ENCODE peak calls at places on chromosomes 12 and 14, in ten cellular contexts. U is ascending aorta; O is MCF 10A; J is endothelial cell of umbilical vein; S is CD8-positive, alpha-beta T cell; K is mesothelial cell of epicardium; P is fibroblast of lung; M is choroid plexus epithelial cell; I is foreskin fibroblast; Z is heart right ventricle. H is an unnamed sample.

GRCh38 chr14:22588419-22589095 is 467 bp downstream of the DAD1 start:
- DNase-seq in P (no peak), M (no peak), J (no peak), U (no peak), Z (no peak), I (no peak), K (no peak), O (no peak), S (no peak), H (no peak)

GRCh38 chr12:96720363-96720705 is 186.7 kb upstream of the NEDD1 start:
- DNase-seq in O (peak; percentile 5), Z (no peak), S (no peak), J (no peak), U (no peak), M (no peak), P (no peak), I (no peak), K (no peak), H (no peak)

GRCh38 chr12:26614217-26614616 is 218.8 kb downstream of the ITPR2 start:
- DNase-seq in I (peak; percentile 55), Z (peak; percentile 14), M (peak; percentile 50), K (no peak), J (peak; percentile 39), P (peak; percentile 51), U (no peak), S (no peak), O (peak; percentile 51), H (no peak)

GRCh38 chr12:1171657-1172056 is 180.6 kb downstream of the ERC1 start:
- DNase-seq in P (no peak), Z (no peak), U (no peak), O (peak; percentile 62), J (peak; percentile 94), M (peak; percentile 12), K (no peak), I (peak; percentile 6), S (no peak), H (no peak)

GRCh38 chr12:100110276-100110675 is 32.4 kb downstream of the BLTP3B start:
- DNase-seq in I (no peak), M (no peak), J (no peak), K (no peak), Z (no peak), P (no peak), S (no peak), O (no peak), U (no peak), H (no peak)

GRCh38 chr14:63974176-63974575 is 121.4 kb downstream of the SYNE2 start:
- DNase-seq in O (no peak), I (no peak), J (no peak), U (no peak), Z (no peak), P (no peak), K (no peak), S (no peak), M (no peak), H (no peak)

GRCh38 chr14:36271939-36272907 is 48.2 kb downstream of the MBIP start:
- DNase-seq in M (peak; percentile 16), I (peak; percentile 46), O (no peak), P (peak; percentile 32), U (no peak), S (no peak), Z (no peak), J (peak; percentile 5), K (no peak), H (no peak)

GRCh38 chr14:73752297-73752992 is 38.3 kb upstream of the PNMA1 start:
- DNase-seq in S (peak; percentile 60), J (peak; percentile 80), P (peak; percentile 82), O (peak; percentile 90), U (peak; percentile 90), Z (peak; percentile 78), K (no peak), M (peak; percentile 67), I (peak; percentile 83), H (no peak)

GRCh38 chr14:35847636-35848035 is 21.5 kb downstream of the BRMS1L start:
- DNase-seq in U (no peak), S (no peak), I (no peak), M (no peak), P (no peak), Z (no peak), O (no peak), K (no peak), J (peak; percentile 52), H (no peak)

GRCh38 chr12:85951823-85952222 is 77.7 kb downstream of the NTS start:
- DNase-seq in J (peak; percentile 55), M (peak; percentile 52), P (peak; percentile 42), O (peak; percentile 24), I (peak; percentile 11), Z (no peak), S (no peak), U (no peak), K (no peak), H (no peak)

GRCh38 chr14:90382491-90383125 is 14.2 kb upstream of the CALM1 start:
- DNase-seq in J (peak; percentile 90), Z (peak; percentile 73), I (peak; percentile 84), S (peak; percentile 69), M (peak; percentile 88), P (peak; percentile 86), U (peak; percentile 86), K (peak; percentile 52), O (no peak), H (no peak)

GRCh38 chr12:23335593-23335992 is 613.9 kb downstream of the SOX5 start:
- DNase-seq in J (no peak), Z (no peak), I (no peak), O (no peak), S (no peak), K (no peak), M (no peak), U (no peak), P (no peak), H (no peak)

GRCh38 chr12:51218607-51219161 is 822 bp upstream of the POU6F1 start:
- DNase-seq in U (no peak), P (no peak), Z (no peak), O (no peak), K (no peak), S (no peak), I (no peak), J (peak; percentile 47), M (no peak), H (no peak)

GRCh38 chr12:30064906-30065305 is 281.2 kb upstream of the TMTC1 start:
- DNase-seq in Z (no peak), S (no peak), O (no peak), M (no peak), U (no peak), I (no peak), K (no peak), P (peak; percentile 1), J (no peak), H (no peak)

GRCh38 chr12:91975891-91976290 is 169.8 kb downstream of the BTG1 start:
- DNase-seq in Z (no peak), O (no peak), M (no peak), S (no peak), I (no peak), J (no peak), U (no peak), P (peak; percentile 55), K (no peak), H (no peak)

GRCh38 chr14:104514156-104514848 is 65.3 kb upstream of the C14orf180 start:
- DNase-seq in U (no peak), Z (no peak), J (no peak), S (no peak), P (no peak), I (no peak), O (no peak), K (no peak), M (no peak), H (no peak)

DNA sequence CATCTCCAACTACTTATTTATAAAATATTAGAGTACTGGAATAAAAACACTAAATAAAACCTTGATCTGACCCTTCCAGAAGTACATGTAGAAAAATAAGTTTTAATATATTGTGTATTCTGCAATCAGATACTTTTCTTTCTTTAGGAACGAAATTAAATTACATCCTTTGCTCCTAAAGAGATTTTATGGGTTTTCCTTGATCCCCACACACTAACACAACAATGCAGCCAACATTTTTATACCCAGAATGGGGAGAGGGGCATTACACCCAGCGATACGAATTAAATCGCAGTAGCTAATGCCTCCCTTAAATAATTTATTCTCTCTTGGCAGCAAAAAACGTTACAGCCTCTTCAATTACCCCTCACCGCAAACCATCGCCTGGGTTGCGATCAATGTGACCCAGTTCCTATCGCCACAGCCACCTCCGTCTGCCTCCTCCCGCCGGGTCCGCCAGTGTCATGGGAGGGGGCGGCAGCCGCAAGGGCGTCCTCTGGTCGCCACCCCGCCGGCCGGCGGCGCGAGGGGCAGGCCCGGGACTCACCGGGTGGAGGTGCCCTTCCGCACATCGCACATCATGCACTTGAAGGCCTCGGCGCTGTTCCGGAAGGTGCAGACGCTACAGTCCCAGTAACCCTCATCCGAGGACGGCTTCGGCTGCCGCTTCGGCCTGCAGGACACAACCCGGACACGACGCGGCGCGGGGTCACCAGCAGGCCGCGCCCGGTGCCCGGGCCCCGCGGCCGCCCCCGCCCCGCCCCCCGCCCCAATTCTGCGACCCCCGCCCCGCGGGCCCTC is 796 bp downstream of the YAF2 start:
- DNase-seq in K (peak; percentile 43), S (peak; percentile 69), U (peak; percentile 87), M (peak; percentile 80), O (peak; percentile 72), J (peak; percentile 68), I (peak; percentile 86), P (peak; percentile 72), Z (peak; percentile 68), H (peak; percentile 36)
- TF ChIP-seq CTCF in K (no peak), S (peak; percentile 49), U (no peak), M (peak; percentile 47), O (peak; percentile 26), J (peak; percentile 29), I (peak; percentile 33), P (peak; percentile 22), Z (peak; percentile 17), H (peak; percentile 25)

DNA sequence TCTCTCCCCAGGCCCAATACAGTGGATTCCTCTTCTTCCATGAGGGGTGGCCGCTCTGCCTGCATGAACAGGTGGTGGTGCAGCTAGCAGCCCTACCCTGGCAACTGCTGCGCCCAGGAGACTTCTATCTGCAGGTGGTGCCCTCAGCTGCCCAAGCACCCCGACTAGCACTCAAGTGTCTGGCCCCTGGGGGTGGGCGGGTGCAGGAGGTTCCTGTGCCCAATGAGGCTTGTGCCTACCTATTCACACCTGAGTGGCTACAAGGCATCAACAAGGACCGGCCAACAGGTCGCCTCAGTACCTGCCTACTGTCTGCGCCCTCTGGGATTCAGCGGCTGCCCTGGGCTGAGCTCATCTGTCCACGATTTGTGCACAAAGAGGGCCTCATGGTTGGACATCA is 3.8 kb downstream of the ARHGEF40 start:
- DNase-seq in I (no peak), S (no peak), P (no peak), J (no peak), Z (no peak), O (no peak), K (no peak), M (no peak), U (no peak), H (no peak)
- TF ChIP-seq CTCF in I (no peak), S (no peak), P (no peak), J (no peak), Z (no peak), O (no peak), K (no peak), M (no peak), U (no peak), H (no peak)

GRCh38 chr14:52695481-52696091 is at the start of gene ERO1A:
- DNase-seq in M (peak; percentile 82), I (peak; percentile 95), O (peak; percentile 84), P (peak; percentile 81), S (peak; percentile 65), U (peak; percentile 91), J (peak; percentile 86), K (peak; percentile 57), Z (peak; percentile 82), H (peak; percentile 40)
- TF ChIP-seq CTCF in M (no peak), I (no peak), O (no peak), P (no peak), S (no peak), U (no peak), J (no peak), K (no peak), Z (no peak), H (no peak)

GRCh38 chr14:100108042-100108825 is 43.0 kb downstream of the EVL start:
- DNase-seq in O (peak; percentile 81), P (peak; percentile 74), K (peak; percentile 77), J (peak; percentile 69), Z (peak; percentile 88), M (peak; percentile 75), U (peak; percentile 90), S (peak; percentile 91), I (peak; percentile 90), H (peak; percentile 64)
- TF ChIP-seq CTCF in O (peak; percentile 89), P (peak; percentile 92), K (peak; percentile 82), J (peak; percentile 86), Z (peak; percentile 97), M (peak; percentile 97), U (peak; percentile 72), S (peak; percentile 83), I (peak; percentile 87), H (peak; percentile 92)

H was measured in HFF-Myc.